ENCODE peak calls at places on chromosomes 5 and 9, in nine cellular contexts. One of them, this sample, is unnamed.

GRCh38 chr9:121322037-121322736 is 47.9 kb downstream of the STOM start:
- DNase-seq in PC-3: peak; percentile 94
- DNase-seq in AG09309: peak; percentile 90
- DNase-seq in stomach: no peak
- DNase-seq in BJ: peak; percentile 88
- DNase-seq in body of pancreas: no peak
- DNase-seq in WERI-Rb-1: no peak
- DNase-seq in fibroblast of pulmonary artery: peak; percentile 96
- DNase-seq in epithelial cell of esophagus: peak; percentile 98
- DNase-seq in this sample: peak; percentile 94

GRCh38 chr5:179793470-179794139 is at the start of gene LTC4S:
- DNase-seq in stomach: peak; percentile 71
- DNase-seq in BJ: no peak
- DNase-seq in PC-3: no peak
- DNase-seq in epithelial cell of esophagus: no peak
- DNase-seq in WERI-Rb-1: no peak
- DNase-seq in fibroblast of pulmonary artery: peak; percentile 80
- DNase-seq in body of pancreas: peak; percentile 61
- DNase-seq in AG09309: no peak
- DNase-seq in this sample: no peak

GRCh38 chr5:172175263-172175719 is 12.7 kb downstream of the STK10 start:
- DNase-seq in epithelial cell of esophagus: no peak
- DNase-seq in PC-3: no peak
- DNase-seq in fibroblast of pulmonary artery: no peak
- DNase-seq in WERI-Rb-1: no peak
- DNase-seq in AG09309: no peak
- DNase-seq in BJ: no peak
- DNase-seq in body of pancreas: peak; percentile 36
- DNase-seq in stomach: peak; percentile 63
- DNase-seq in this sample: no peak

GRCh38 chr9:131382850-131383729 is 10.8 kb upstream of the PRRC2B start:
- DNase-seq in WERI-Rb-1: peak; percentile 85
- DNase-seq in BJ: peak; percentile 48
- DNase-seq in fibroblast of pulmonary artery: peak; percentile 80
- DNase-seq in PC-3: peak; percentile 67
- DNase-seq in AG09309: peak; percentile 43
- DNase-seq in body of pancreas: peak; percentile 87
- DNase-seq in epithelial cell of esophagus: peak; percentile 72
- DNase-seq in stomach: peak; percentile 77
- DNase-seq in this sample: peak; percentile 92

GRCh38 chr9:16575142-16575877 is 295.2 kb downstream of the BNC2 start:
- DNase-seq in BJ: no peak
- DNase-seq in WERI-Rb-1: no peak
- DNase-seq in AG09309: no peak
- DNase-seq in PC-3: peak; percentile 33
- DNase-seq in epithelial cell of esophagus: no peak
- DNase-seq in stomach: no peak
- DNase-seq in fibroblast of pulmonary artery: peak; percentile 25
- DNase-seq in body of pancreas: no peak
- DNase-seq in this sample: no peak

GRCh38 chr5:175290379-175290778 is 153.6 kb downstream of the DRD1 start:
- DNase-seq in PC-3: no peak
- DNase-seq in AG09309: no peak
- DNase-seq in body of pancreas: no peak
- DNase-seq in BJ: no peak
- DNase-seq in fibroblast of pulmonary artery: no peak
- DNase-seq in WERI-Rb-1: no peak
- DNase-seq in epithelial cell of esophagus: no peak
- DNase-seq in stomach: no peak
- DNase-seq in this sample: no peak

GRCh38 chr5:131684051-131684450 is 49.0 kb upstream of the RAPGEF6 start:
- DNase-seq in fibroblast of pulmonary artery: no peak
- DNase-seq in AG09309: no peak
- DNase-seq in WERI-Rb-1: no peak
- DNase-seq in BJ: peak; percentile 14
- DNase-seq in PC-3: no peak
- DNase-seq in body of pancreas: no peak
- DNase-seq in stomach: no peak
- DNase-seq in epithelial cell of esophagus: no peak
- DNase-seq in this sample: no peak

GRCh38 chr9:128114326-128115186 is 13.0 kb downstream of the PTGES2 start:
- DNase-seq in WERI-Rb-1: no peak
- DNase-seq in fibroblast of pulmonary artery: no peak
- DNase-seq in epithelial cell of esophagus: no peak
- DNase-seq in PC-3: no peak
- DNase-seq in BJ: no peak
- DNase-seq in stomach: peak; percentile 26
- DNase-seq in body of pancreas: peak; percentile 14
- DNase-seq in AG09309: no peak
- DNase-seq in this sample: no peak

GRCh38 chr5:76007904-76008303 is 75.3 kb upstream of the SV2C start:
- DNase-seq in stomach: no peak
- DNase-seq in WERI-Rb-1: no peak
- DNase-seq in fibroblast of pulmonary artery: no peak
- DNase-seq in body of pancreas: peak; percentile 9
- DNase-seq in AG09309: no peak
- DNase-seq in epithelial cell of esophagus: no peak
- DNase-seq in BJ: no peak
- DNase-seq in PC-3: no peak
- DNase-seq in this sample: no peak

GRCh38 chr9:14428781-14429230 is 114.9 kb upstream of the NFIB start:
- DNase-seq in AG09309: no peak
- DNase-seq in stomach: peak; percentile 66
- DNase-seq in BJ: no peak
- DNase-seq in epithelial cell of esophagus: peak; percentile 69
- DNase-seq in fibroblast of pulmonary artery: peak; percentile 89
- DNase-seq in body of pancreas: peak; percentile 72
- DNase-seq in WERI-Rb-1: peak; percentile 81
- DNase-seq in PC-3: peak; percentile 73
- DNase-seq in this sample: peak; percentile 50

GRCh38 chr5:172858990-172859811 is 25.1 kb downstream of the ERGIC1 start:
- DNase-seq in stomach: peak; percentile 73
- DNase-seq in fibroblast of pulmonary artery: peak; percentile 79
- DNase-seq in PC-3: peak; percentile 55
- DNase-seq in BJ: no peak
- DNase-seq in WERI-Rb-1: no peak
- DNase-seq in body of pancreas: peak; percentile 61
- DNase-seq in AG09309: no peak
- DNase-seq in epithelial cell of esophagus: no peak
- DNase-seq in this sample: no peak

GRCh38 chr5:135467051-135467625 is 15.0 kb upstream of the TIFAB start:
- DNase-seq in AG09309: no peak
- DNase-seq in fibroblast of pulmonary artery: no peak
- DNase-seq in PC-3: no peak
- DNase-seq in epithelial cell of esophagus: no peak
- DNase-seq in body of pancreas: no peak
- DNase-seq in WERI-Rb-1: peak; percentile 22
- DNase-seq in stomach: no peak
- DNase-seq in BJ: no peak
- DNase-seq in this sample: no peak

GRCh38 chr9:98168952-98169488 is 23.4 kb downstream of the CORO2A start:
- DNase-seq in stomach: peak; percentile 56
- DNase-seq in fibroblast of pulmonary artery: peak; percentile 71
- DNase-seq in AG09309: no peak
- DNase-seq in PC-3: peak; percentile 76
- DNase-seq in BJ: no peak
- DNase-seq in WERI-Rb-1: peak; percentile 91
- DNase-seq in epithelial cell of esophagus: peak; percentile 65
- DNase-seq in body of pancreas: no peak
- DNase-seq in this sample: peak; percentile 15

GRCh38 chr9:70805953-70806352 is 315.5 kb downstream of the TRPM3 start:
- DNase-seq in body of pancreas: peak; percentile 36
- DNase-seq in PC-3: no peak
- DNase-seq in epithelial cell of esophagus: no peak
- DNase-seq in WERI-Rb-1: no peak
- DNase-seq in BJ: no peak
- DNase-seq in stomach: no peak
- DNase-seq in AG09309: no peak
- DNase-seq in fibroblast of pulmonary artery: no peak
- DNase-seq in this sample: no peak

GRCh38 chr5:135457424-135458071 is 5.4 kb upstream of the TIFAB start:
- DNase-seq in body of pancreas: peak; percentile 71
- DNase-seq in AG09309: no peak
- DNase-seq in fibroblast of pulmonary artery: peak; percentile 53
- DNase-seq in WERI-Rb-1: peak; percentile 85
- DNase-seq in epithelial cell of esophagus: peak; percentile 72
- DNase-seq in PC-3: peak; percentile 69
- DNase-seq in BJ: no peak
- DNase-seq in stomach: peak; percentile 60
- DNase-seq in this sample: no peak

GRCh38 chr5:32339878-32340277 is 27.1 kb upstream of the MTMR12 start:
- DNase-seq in BJ: no peak
- DNase-seq in stomach: no peak
- DNase-seq in body of pancreas: no peak
- DNase-seq in AG09309: no peak
- DNase-seq in fibroblast of pulmonary artery: no peak
- DNase-seq in epithelial cell of esophagus: no peak
- DNase-seq in PC-3: no peak
- DNase-seq in WERI-Rb-1: no peak
- DNase-seq in this sample: no peak

GRCh38 chr9:125683486-125683885 is 23.5 kb downstream of the MAPKAP1 start:
- DNase-seq in stomach: no peak
- DNase-seq in WERI-Rb-1: no peak
- DNase-seq in body of pancreas: no peak
- DNase-seq in AG09309: peak; percentile 27
- DNase-seq in epithelial cell of esophagus: peak; percentile 66
- DNase-seq in BJ: no peak
- DNase-seq in fibroblast of pulmonary artery: peak; percentile 48
- DNase-seq in PC-3: peak; percentile 57
- DNase-seq in this sample: no peak

GRCh38 chr9:95351051-95351450 is 33.5 kb upstream of the FANCC start:
- DNase-seq in WERI-Rb-1: no peak
- DNase-seq in PC-3: no peak
- DNase-seq in epithelial cell of esophagus: no peak
- DNase-seq in body of pancreas: no peak
- DNase-seq in BJ: no peak
- DNase-seq in fibroblast of pulmonary artery: no peak
- DNase-seq in stomach: no peak
- DNase-seq in AG09309: no peak
- DNase-seq in this sample: no peak

DNA sequence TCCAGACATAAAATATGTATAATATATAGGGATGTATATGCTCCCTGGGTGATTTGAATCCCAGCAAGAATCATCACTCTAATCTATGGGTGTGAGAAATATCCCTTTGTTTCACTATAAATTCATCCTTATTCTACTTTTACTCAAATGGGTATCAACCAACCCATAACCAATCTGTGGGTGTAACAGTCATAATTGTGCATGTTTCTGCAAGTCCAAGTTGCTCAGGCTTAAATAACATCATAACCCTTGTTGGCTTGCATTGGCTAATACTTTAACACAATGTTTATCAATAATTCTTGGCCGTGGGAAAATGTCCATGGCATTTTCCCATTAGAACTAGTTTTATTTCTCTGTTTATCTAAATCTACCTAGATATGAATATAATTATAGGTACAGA is 530.5 kb upstream of the TLE4 start:
- DNase-seq in epithelial cell of esophagus: peak; percentile 68
- DNase-seq in WERI-Rb-1: no peak
- DNase-seq in BJ: no peak
- DNase-seq in PC-3: no peak
- DNase-seq in stomach: no peak
- DNase-seq in AG09309: no peak
- DNase-seq in body of pancreas: no peak
- DNase-seq in fibroblast of pulmonary artery: no peak
- DNase-seq in this sample: no peak
- TF ChIP-seq CTCF in epithelial cell of esophagus: no peak
- TF ChIP-seq CTCF in WERI-Rb-1: no peak
- TF ChIP-seq CTCF in BJ: no peak
- TF ChIP-seq CTCF in PC-3: no peak
- TF ChIP-seq CTCF in stomach: no peak
- TF ChIP-seq CTCF in AG09309: no peak
- TF ChIP-seq CTCF in body of pancreas: no peak
- TF ChIP-seq CTCF in fibroblast of pulmonary artery: no peak
- TF ChIP-seq CTCF in this sample: no peak

DNA sequence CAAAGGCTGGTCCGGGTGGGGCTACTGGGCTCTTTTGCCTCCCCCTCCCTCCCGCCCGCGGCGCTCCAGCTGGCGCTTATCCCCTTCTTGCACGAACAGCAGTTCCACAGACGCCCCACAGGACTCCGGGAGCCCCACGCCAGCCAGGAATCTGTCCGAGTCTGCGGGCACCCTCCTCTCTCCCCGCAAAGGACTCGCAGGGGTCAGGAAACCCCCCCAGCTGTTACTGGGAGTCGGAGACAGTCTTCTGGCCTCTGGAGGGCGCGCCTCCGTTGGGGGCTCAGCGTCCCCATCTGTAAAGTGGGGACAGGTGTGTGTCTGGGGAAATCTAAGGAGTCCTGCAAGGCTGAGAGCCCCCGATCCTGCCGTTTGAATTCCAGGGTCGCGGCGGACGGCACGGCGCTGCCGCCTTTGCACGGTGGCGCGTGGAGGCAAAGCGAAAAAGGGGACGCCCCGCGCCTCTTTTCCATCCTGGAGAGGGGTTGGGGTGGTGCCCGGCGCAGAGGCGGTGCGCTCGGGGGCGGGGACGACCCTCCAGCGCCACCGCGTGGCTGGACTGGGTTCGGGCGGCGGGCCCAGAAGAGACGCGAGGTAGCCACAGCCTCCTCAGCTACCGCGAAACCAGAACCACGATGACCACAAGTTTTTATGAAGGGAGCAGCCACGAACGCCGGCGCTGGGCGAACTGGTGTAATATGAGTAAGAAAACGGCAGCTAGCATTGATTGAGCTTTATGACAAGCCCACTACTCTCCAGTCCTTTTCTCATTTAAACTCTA is 2.8 kb upstream of the CCIN start:
- DNase-seq in body of pancreas: peak; percentile 83
- DNase-seq in WERI-Rb-1: peak; percentile 67
- DNase-seq in epithelial cell of esophagus: peak; percentile 68
- DNase-seq in PC-3: peak; percentile 83
- DNase-seq in stomach: peak; percentile 87
- DNase-seq in BJ: no peak
- DNase-seq in fibroblast of pulmonary artery: peak; percentile 82
- DNase-seq in AG09309: no peak
- DNase-seq in this sample: peak; percentile 49
- H3K4me3 ChIP-seq in body of pancreas: no peak overlapping the region
- H3K4me3 ChIP-seq in WERI-Rb-1: peak overlapping the region; percentile 25
- H3K4me3 ChIP-seq in epithelial cell of esophagus: peak overlapping the region; percentile 32
- H3K4me3 ChIP-seq in PC-3: peak overlapping the region; percentile 81
- H3K4me3 ChIP-seq in stomach: peak overlapping the region; percentile 47
- H3K4me3 ChIP-seq in BJ: peak overlapping the region; percentile 57
- H3K4me3 ChIP-seq in fibroblast of pulmonary artery: peak overlapping the region; percentile 58
- H3K4me3 ChIP-seq in AG09309: peak overlapping the region; percentile 50
- H3K4me3 ChIP-seq in this sample: peak overlapping the region; percentile 44

GRCh38 chr5:139482050-139482889 is at the start of gene STING1:
- DNase-seq in body of pancreas: peak; percentile 71
- DNase-seq in WERI-Rb-1: no peak
- DNase-seq in epithelial cell of esophagus: peak; percentile 95
- DNase-seq in stomach: peak; percentile 85
- DNase-seq in fibroblast of pulmonary artery: peak; percentile 99
- DNase-seq in BJ: peak; percentile 84
- DNase-seq in PC-3: peak; percentile 97
- DNase-seq in AG09309: peak; percentile 94
- DNase-seq in this sample: peak; percentile 98
- TF ChIP-seq CTCF in body of pancreas: no peak
- TF ChIP-seq CTCF in WERI-Rb-1: no peak
- TF ChIP-seq CTCF in epithelial cell of esophagus: no peak
- TF ChIP-seq CTCF in stomach: no peak
- TF ChIP-seq CTCF in fibroblast of pulmonary artery: no peak
- TF ChIP-seq CTCF in BJ: no peak
- TF ChIP-seq CTCF in PC-3: no peak
- TF ChIP-seq CTCF in AG09309: no peak
- TF ChIP-seq CTCF in this sample: no peak

GRCh38 chr5:177327539-177328522 is 16.1 kb upstream of the MXD3 start:
- DNase-seq in WERI-Rb-1: no peak
- DNase-seq in body of pancreas: peak; percentile 58
- DNase-seq in stomach: no peak
- DNase-seq in epithelial cell of esophagus: no peak
- DNase-seq in fibroblast of pulmonary artery: peak; percentile 77
- DNase-seq in AG09309: no peak
- DNase-seq in PC-3: peak; percentile 71
- DNase-seq in BJ: no peak
- DNase-seq in this sample: no peak
- H3K4me3 ChIP-seq in WERI-Rb-1: no peak overlapping the region
- H3K4me3 ChIP-seq in body of pancreas: no peak overlapping the region
- H3K4me3 ChIP-seq in stomach: no peak overlapping the region
- H3K4me3 ChIP-seq in epithelial cell of esophagus: no peak overlapping the region
- H3K4me3 ChIP-seq in fibroblast of pulmonary artery: no peak overlapping the region
- H3K4me3 ChIP-seq in AG09309: no peak overlapping the region
- H3K4me3 ChIP-seq in PC-3: no peak overlapping the region
- H3K4me3 ChIP-seq in BJ: no peak overlapping the region
- H3K4me3 ChIP-seq in this sample: no peak overlapping the region